ENCODE peak calls at places on chromosomes 13 and 19, in four cellular contexts. One of them, this sample, is unnamed.

GRCh38 chr13:103403148-103403740 is 337.0 kb upstream of the SLC10A2 start:
- DNase-seq in SJCRH30: no peak
- DNase-seq in body of pancreas: no peak
- DNase-seq in psoas muscle: no peak
- DNase-seq in this sample: no peak

GRCh38 chr19:45147835-45148676 is 12.7 kb downstream of the NKPD1 start:
- DNase-seq in SJCRH30: no peak
- DNase-seq in psoas muscle: no peak
- DNase-seq in body of pancreas: no peak
- DNase-seq in this sample: peak; percentile 12

GRCh38 chr13:110811751-110812110 is 98.2 kb downstream of the ING1 start:
- DNase-seq in psoas muscle: no peak
- DNase-seq in body of pancreas: no peak
- DNase-seq in SJCRH30: no peak
- DNase-seq in this sample: no peak

GRCh38 chr19:38693380-38694223 is 46.2 kb downstream of the ACTN4 start:
- DNase-seq in body of pancreas: peak; percentile 57
- DNase-seq in psoas muscle: no peak
- DNase-seq in SJCRH30: peak; percentile 93
- DNase-seq in this sample: no peak

GRCh38 chr13:51772781-51773180 is 31.2 kb downstream of the DHRS12 start:
- DNase-seq in SJCRH30: no peak
- DNase-seq in body of pancreas: no peak
- DNase-seq in psoas muscle: peak; percentile 35
- DNase-seq in this sample: no peak

GRCh38 chr13:96771501-96772367 is 222.5 kb downstream of the OXGR1 start:
- DNase-seq in SJCRH30: no peak
- DNase-seq in psoas muscle: no peak
- DNase-seq in body of pancreas: no peak
- DNase-seq in this sample: no peak

GRCh38 chr13:95115525-95115924 is 185.7 kb downstream of the ABCC4 start:
- DNase-seq in SJCRH30: no peak
- DNase-seq in body of pancreas: no peak
- DNase-seq in psoas muscle: no peak
- DNase-seq in this sample: no peak

GRCh38 chr13:37657134-37657533 is 58.6 kb upstream of the POSTN start:
- DNase-seq in psoas muscle: no peak
- DNase-seq in body of pancreas: no peak
- DNase-seq in SJCRH30: no peak
- DNase-seq in this sample: no peak

GRCh38 chr13:45055902-45056648 is 64.2 kb upstream of the GTF2F2 start:
- DNase-seq in body of pancreas: no peak
- DNase-seq in SJCRH30: peak; percentile 72
- DNase-seq in psoas muscle: no peak
- DNase-seq in this sample: no peak

GRCh38 chr19:4121815-4122214 is 2.1 kb downstream of the MAP2K2 start:
- DNase-seq in SJCRH30: no peak
- DNase-seq in psoas muscle: no peak
- DNase-seq in body of pancreas: no peak
- DNase-seq in this sample: no peak

GRCh38 chr13:49454388-49455015 is 10.4 kb downstream of the SETDB2 start:
- DNase-seq in body of pancreas: no peak
- DNase-seq in psoas muscle: no peak
- DNase-seq in SJCRH30: no peak
- DNase-seq in this sample: no peak

GRCh38 chr19:29530549-29531457 is 5.0 kb downstream of the VSTM2B start:
- DNase-seq in SJCRH30: no peak
- DNase-seq in psoas muscle: no peak
- DNase-seq in body of pancreas: no peak
- DNase-seq in this sample: no peak

GRCh38 chr13:70894258-70894657 is 786.0 kb upstream of the KLHL1 start:
- DNase-seq in SJCRH30: no peak
- DNase-seq in body of pancreas: no peak
- DNase-seq in psoas muscle: no peak
- DNase-seq in this sample: no peak

GRCh38 chr13:83620535-83621220 is 261.6 kb downstream of the SLITRK1 start:
- DNase-seq in psoas muscle: no peak
- DNase-seq in body of pancreas: no peak
- DNase-seq in SJCRH30: no peak
- DNase-seq in this sample: no peak

GRCh38 chr19:797528-798414 is 519 bp downstream of the PTBP1 start:
- DNase-seq in body of pancreas: peak; percentile 86
- DNase-seq in SJCRH30: peak; percentile 84
- DNase-seq in psoas muscle: peak; percentile 96
- DNase-seq in this sample: peak; percentile 92

GRCh38 chr13:106277483-106278154 is 257.8 kb downstream of the EFNB2 start:
- DNase-seq in SJCRH30: no peak
- DNase-seq in psoas muscle: no peak
- DNase-seq in body of pancreas: no peak
- DNase-seq in this sample: no peak

GRCh38 chr13:51520524-51520923 is 63.7 kb upstream of the WDFY2 start:
- DNase-seq in SJCRH30: no peak
- DNase-seq in body of pancreas: no peak
- DNase-seq in psoas muscle: no peak
- DNase-seq in this sample: no peak

GRCh38 chr13:24033527-24034302 is 126.8 kb upstream of the SPATA13 start:
- DNase-seq in body of pancreas: peak; percentile 34
- DNase-seq in psoas muscle: no peak
- DNase-seq in SJCRH30: no peak
- DNase-seq in this sample: no peak

GRCh38 chr19:37506387-37507166 is at the start of gene ZNF793:
- DNase-seq in SJCRH30: peak; percentile 63
- DNase-seq in psoas muscle: peak; percentile 78
- DNase-seq in body of pancreas: peak; percentile 83
- DNase-seq in this sample: peak; percentile 70

GRCh38 chr13:109160357-109160756 is 530.9 kb downstream of the MYO16 start:
- DNase-seq in psoas muscle: no peak
- DNase-seq in SJCRH30: no peak
- DNase-seq in body of pancreas: no peak
- DNase-seq in this sample: no peak

GRCh38 chr19:35710784-35711723 is 6.7 kb downstream of the ZBTB32 start:
- DNase-seq in body of pancreas: no peak
- DNase-seq in SJCRH30: no peak
- DNase-seq in psoas muscle: no peak
- DNase-seq in this sample: no peak

GRCh38 chr13:111114362-111115050 is 604 bp upstream of the ARHGEF7 start:
- DNase-seq in SJCRH30: no peak
- DNase-seq in body of pancreas: peak; percentile 40
- DNase-seq in psoas muscle: peak; percentile 80
- DNase-seq in this sample: no peak

GRCh38 chr19:45161715-45162463 is 1.1 kb upstream of the NKPD1 start:
- DNase-seq in SJCRH30: peak; percentile 50
- DNase-seq in body of pancreas: peak; percentile 49
- DNase-seq in psoas muscle: peak; percentile 76
- DNase-seq in this sample: peak; percentile 74

GRCh38 chr13:99743079-99743478 is 228.5 kb downstream of the ZIC5 start:
- DNase-seq in body of pancreas: no peak
- DNase-seq in SJCRH30: no peak
- DNase-seq in psoas muscle: no peak
- DNase-seq in this sample: no peak

GRCh38 chr19:3607398-3608078 is 863 bp upstream of the TBXA2R start:
- DNase-seq in psoas muscle: peak; percentile 70
- DNase-seq in SJCRH30: no peak
- DNase-seq in body of pancreas: no peak
- DNase-seq in this sample: no peak

GRCh38 chr13:106496072-106496997 is 39.1 kb downstream of the EFNB2 start:
- DNase-seq in body of pancreas: no peak
- DNase-seq in psoas muscle: no peak
- DNase-seq in SJCRH30: no peak
- DNase-seq in this sample: no peak

GRCh38 chr13:40189885-40190655 is 476.4 kb downstream of the FOXO1 start:
- DNase-seq in body of pancreas: no peak
- DNase-seq in psoas muscle: no peak
- DNase-seq in SJCRH30: peak; percentile 83
- DNase-seq in this sample: no peak
- H3K4me1 ChIP-seq in body of pancreas: peaks cover 29% of the 10 kb centered on the region
- H3K4me1 ChIP-seq in psoas muscle: peaks cover 39% of the 10 kb centered on the region
- H3K4me1 ChIP-seq in SJCRH30: peaks cover 29% of the 10 kb centered on the region
- H3K4me1 ChIP-seq in this sample: no peaks in the 10 kb centered on the region

DNA sequence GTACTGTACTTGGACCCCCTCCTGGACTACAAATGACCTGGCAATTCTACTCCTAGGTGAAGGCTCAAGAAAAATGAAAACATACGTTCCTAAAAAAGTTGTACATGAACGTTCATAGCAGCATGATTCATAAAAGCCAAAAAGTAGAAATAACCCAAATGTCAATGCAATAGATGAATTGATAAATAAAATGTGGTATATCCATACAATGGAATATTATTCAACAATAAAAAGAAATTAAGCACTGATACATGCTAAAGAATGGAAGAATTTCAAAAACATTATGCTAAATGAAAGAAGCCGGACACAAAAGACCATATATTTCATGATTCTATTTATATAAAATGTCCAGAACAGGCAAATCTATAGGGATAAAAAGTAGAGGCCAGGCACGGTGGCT is 9.5 kb downstream of the ZNF432 start:
- DNase-seq in SJCRH30: no peak
- DNase-seq in body of pancreas: no peak
- DNase-seq in psoas muscle: no peak
- DNase-seq in this sample: no peak
- H3K9me3 ChIP-seq in SJCRH30: peaks cover 32% of the 10 kb centered on the region
- H3K9me3 ChIP-seq in body of pancreas: peaks cover 18% of the 10 kb centered on the region
- H3K9me3 ChIP-seq in psoas muscle: peaks cover 81% of the 10 kb centered on the region
- H3K9me3 ChIP-seq in this sample: peaks cover 12% of the 10 kb centered on the region

GRCh38 chr13:41056194-41056593 is 5.1 kb upstream of the WBP4 start:
- DNase-seq in body of pancreas: no peak
- DNase-seq in psoas muscle: no peak
- DNase-seq in SJCRH30: no peak
- DNase-seq in this sample: no peak
- H3K4me1 ChIP-seq in body of pancreas: peaks cover 75% of the 10 kb centered on the region
- H3K4me1 ChIP-seq in psoas muscle: peaks cover 71% of the 10 kb centered on the region
- H3K4me1 ChIP-seq in SJCRH30: no peaks in the 10 kb centered on the region
- H3K4me1 ChIP-seq in this sample: no peaks in the 10 kb centered on the region

DNA sequence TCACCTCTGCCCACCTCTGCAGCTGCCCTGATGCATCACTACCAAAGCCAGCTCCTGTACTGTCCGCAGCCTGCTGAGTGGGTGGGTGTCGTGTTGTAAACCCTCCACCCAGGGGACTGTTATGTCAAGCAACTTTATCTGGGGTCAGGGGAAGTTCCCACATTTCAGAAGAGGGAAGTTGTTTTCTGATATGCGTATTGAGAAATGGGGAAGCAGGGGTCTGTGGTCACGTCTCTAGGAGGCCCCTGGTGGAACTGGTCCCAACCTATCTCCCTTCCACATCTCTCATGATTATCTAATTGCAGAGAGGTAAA is 31.2 kb downstream of the CLEC17A start:
- DNase-seq in psoas muscle: no peak
- DNase-seq in SJCRH30: no peak
- DNase-seq in body of pancreas: no peak
- DNase-seq in this sample: no peak
- H3K9me3 ChIP-seq in psoas muscle: peaks cover 4% of the 10 kb centered on the region
- H3K9me3 ChIP-seq in SJCRH30: peaks cover 1% of the 10 kb centered on the region
- H3K9me3 ChIP-seq in body of pancreas: no peaks in the 10 kb centered on the region
- H3K9me3 ChIP-seq in this sample: no peaks in the 10 kb centered on the region

DNA sequence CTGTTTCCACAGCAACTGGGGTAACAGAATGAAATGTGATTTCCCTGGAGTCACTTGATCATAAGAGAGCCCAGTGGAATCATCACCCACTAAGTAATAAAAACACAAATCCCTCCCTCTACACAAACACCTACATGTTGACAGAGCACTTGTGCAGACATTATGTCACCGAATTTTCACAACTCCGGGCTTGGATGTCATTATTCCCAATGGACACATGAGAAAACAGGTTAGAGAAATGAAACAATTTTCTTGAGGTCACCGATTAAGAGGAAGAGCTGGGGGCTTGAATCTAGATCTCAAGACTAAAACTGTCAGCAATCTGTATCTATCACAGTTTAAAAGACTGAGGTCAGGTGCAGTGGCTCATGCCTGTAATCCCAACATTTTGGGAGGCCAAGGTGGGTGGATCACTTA is 3.1 kb downstream of the XRCC1 start:
- DNase-seq in SJCRH30: no peak
- DNase-seq in body of pancreas: no peak
- DNase-seq in psoas muscle: no peak
- DNase-seq in this sample: no peak
- H3K4me1 ChIP-seq in SJCRH30: no peaks in the 10 kb centered on the region
- H3K4me1 ChIP-seq in body of pancreas: peaks cover 12% of the 10 kb centered on the region
- H3K4me1 ChIP-seq in psoas muscle: peaks cover 12% of the 10 kb centered on the region
- H3K4me1 ChIP-seq in this sample: no peaks in the 10 kb centered on the region

GRCh38 chr19:41668315-41668714 is 19.8 kb downstream of the CEACAM7 start:
- DNase-seq in body of pancreas: no peak
- DNase-seq in SJCRH30: no peak
- DNase-seq in psoas muscle: no peak
- DNase-seq in this sample: no peak
- H3K9me3 ChIP-seq in body of pancreas: no peaks in the 10 kb centered on the region
- H3K9me3 ChIP-seq in SJCRH30: peaks cover 6% of the 10 kb centered on the region
- H3K9me3 ChIP-seq in psoas muscle: peaks cover 23% of the 10 kb centered on the region
- H3K9me3 ChIP-seq in this sample: no peaks in the 10 kb centered on the region

GRCh38 chr19:50326101-50326664 is 3.0 kb downstream of the KCNC3 start:
- DNase-seq in body of pancreas: no peak
- DNase-seq in psoas muscle: no peak
- DNase-seq in SJCRH30: no peak
- DNase-seq in this sample: no peak
- H3K4me1 ChIP-seq in body of pancreas: peaks cover 50% of the 10 kb centered on the region
- H3K4me1 ChIP-seq in psoas muscle: peaks cover 9% of the 10 kb centered on the region
- H3K4me1 ChIP-seq in SJCRH30: peaks cover 9% of the 10 kb centered on the region
- H3K4me1 ChIP-seq in this sample: peaks cover 4% of the 10 kb centered on the region

GRCh38 chr19:19452241-19453128 is 47.0 kb downstream of the GATAD2A start:
- DNase-seq in SJCRH30: no peak
- DNase-seq in psoas muscle: no peak
- DNase-seq in body of pancreas: no peak
- DNase-seq in this sample: no peak
- H3K9me3 ChIP-seq in SJCRH30: no peaks in the 10 kb centered on the region
- H3K9me3 ChIP-seq in psoas muscle: no peaks in the 10 kb centered on the region
- H3K9me3 ChIP-seq in body of pancreas: no peaks in the 10 kb centered on the region
- H3K9me3 ChIP-seq in this sample: no peaks in the 10 kb centered on the region